ENCODE peak calls at places on chromosomes 11 and 22, in six cellular contexts. One of them, this sample, is unnamed.

GRCh38 chr22:33921576-33922181 is 1.4 kb upstream of the LARGE1 start:
- DNase-seq in activated B cell treated with CpG ODN at 0.5 μM for 24 hours: peak
- DNase-seq in Calu3: peak
- DNase-seq in cardiac muscle cell: peak
- DNase-seq in tibial artery: peak
- DNase-seq in sigmoid colon: peak
- DNase-seq in this sample: peak

GRCh38 chr22:30324008-30324730 is 2.6 kb downstream of the TBC1D10A start:
- DNase-seq in activated B cell treated with CpG ODN at 0.5 μM for 24 hours: no peak
- DNase-seq in Calu3: no peak
- DNase-seq in cardiac muscle cell: no peak
- DNase-seq in tibial artery: peak
- DNase-seq in sigmoid colon: no peak
- DNase-seq in this sample: no peak

GRCh38 chr11:77589521-77590193 is at the start of gene AQP11:
- DNase-seq in activated B cell treated with CpG ODN at 0.5 μM for 24 hours: peak
- DNase-seq in Calu3: peak
- DNase-seq in cardiac muscle cell: peak
- DNase-seq in tibial artery: peak
- DNase-seq in sigmoid colon: peak
- DNase-seq in this sample: peak

GRCh38 chr11:73866586-73866996 is 10.1 kb downstream of the COA4 start:
- DNase-seq in activated B cell treated with CpG ODN at 0.5 μM for 24 hours: no peak
- DNase-seq in Calu3: no peak
- DNase-seq in cardiac muscle cell: no peak
- DNase-seq in tibial artery: no peak
- DNase-seq in sigmoid colon: peak
- DNase-seq in this sample: no peak

GRCh38 chr11:3049430-3050243 is 7.6 kb downstream of the CARS1 start:
- DNase-seq in activated B cell treated with CpG ODN at 0.5 μM for 24 hours: peak
- DNase-seq in Calu3: peak
- DNase-seq in cardiac muscle cell: no peak
- DNase-seq in tibial artery: peak
- DNase-seq in sigmoid colon: peak
- DNase-seq in this sample: no peak

GRCh38 chr11:44863231-44863630 is 87.5 kb downstream of the TP53I11 start:
- DNase-seq in activated B cell treated with CpG ODN at 0.5 μM for 24 hours: no peak
- DNase-seq in Calu3: no peak
- DNase-seq in cardiac muscle cell: no peak
- DNase-seq in tibial artery: no peak
- DNase-seq in sigmoid colon: no peak
- DNase-seq in this sample: no peak

GRCh38 chr11:8330416-8330815 is 66.7 kb upstream of the LMO1 start:
- DNase-seq in activated B cell treated with CpG ODN at 0.5 μM for 24 hours: no peak
- DNase-seq in Calu3: no peak
- DNase-seq in cardiac muscle cell: no peak
- DNase-seq in tibial artery: no peak
- DNase-seq in sigmoid colon: no peak
- DNase-seq in this sample: no peak

GRCh38 chr11:96964661-96965060 is 574.8 kb downstream of the JRKL start:
- DNase-seq in activated B cell treated with CpG ODN at 0.5 μM for 24 hours: no peak
- DNase-seq in Calu3: no peak
- DNase-seq in cardiac muscle cell: no peak
- DNase-seq in tibial artery: no peak
- DNase-seq in sigmoid colon: no peak
- DNase-seq in this sample: no peak

GRCh38 chr11:121113611-121114010 is 12.6 kb downstream of the TECTA start:
- DNase-seq in activated B cell treated with CpG ODN at 0.5 μM for 24 hours: no peak
- DNase-seq in Calu3: no peak
- DNase-seq in cardiac muscle cell: no peak
- DNase-seq in tibial artery: no peak
- DNase-seq in sigmoid colon: no peak
- DNase-seq in this sample: no peak

GRCh38 chr11:76251576-76251975 is 45.3 kb upstream of the WNT11 start:
- DNase-seq in activated B cell treated with CpG ODN at 0.5 μM for 24 hours: no peak
- DNase-seq in Calu3: no peak
- DNase-seq in cardiac muscle cell: no peak
- DNase-seq in tibial artery: no peak
- DNase-seq in sigmoid colon: no peak
- DNase-seq in this sample: no peak

GRCh38 chr22:38862375-38863329 is 9.4 kb downstream of the CBX6 start:
- DNase-seq in activated B cell treated with CpG ODN at 0.5 μM for 24 hours: no peak
- DNase-seq in Calu3: no peak
- DNase-seq in cardiac muscle cell: peak
- DNase-seq in tibial artery: peak
- DNase-seq in sigmoid colon: peak
- DNase-seq in this sample: no peak

GRCh38 chr22:47605441-47605840 is 843.0 kb downstream of the TBC1D22A start:
- DNase-seq in activated B cell treated with CpG ODN at 0.5 μM for 24 hours: peak
- DNase-seq in Calu3: no peak
- DNase-seq in cardiac muscle cell: no peak
- DNase-seq in tibial artery: peak
- DNase-seq in sigmoid colon: peak
- DNase-seq in this sample: no peak

GRCh38 chr11:68956142-68956541 is 24.6 kb downstream of the MRGPRD start:
- DNase-seq in activated B cell treated with CpG ODN at 0.5 μM for 24 hours: no peak
- DNase-seq in Calu3: no peak
- DNase-seq in cardiac muscle cell: no peak
- DNase-seq in tibial artery: no peak
- DNase-seq in sigmoid colon: peak
- DNase-seq in this sample: peak

GRCh38 chr22:43823353-43823908 is 11.3 kb upstream of the EFCAB6 start:
- DNase-seq in activated B cell treated with CpG ODN at 0.5 μM for 24 hours: no peak
- DNase-seq in Calu3: peak
- DNase-seq in cardiac muscle cell: no peak
- DNase-seq in tibial artery: no peak
- DNase-seq in sigmoid colon: no peak
- DNase-seq in this sample: no peak

GRCh38 chr11:110092577-110093406 is at the start of gene ZC3H12C:
- DNase-seq in activated B cell treated with CpG ODN at 0.5 μM for 24 hours: peak
- DNase-seq in Calu3: peak
- DNase-seq in cardiac muscle cell: peak
- DNase-seq in tibial artery: peak
- DNase-seq in sigmoid colon: peak
- DNase-seq in this sample: peak

GRCh38 chr11:130066338-130066737 is 3.4 kb upstream of the APLP2 start:
- DNase-seq in activated B cell treated with CpG ODN at 0.5 μM for 24 hours: no peak
- DNase-seq in Calu3: no peak
- DNase-seq in cardiac muscle cell: no peak
- DNase-seq in tibial artery: no peak
- DNase-seq in sigmoid colon: no peak
- DNase-seq in this sample: no peak

GRCh38 chr11:61791737-61792309 is 576 bp downstream of the TMEM258 start:
- DNase-seq in activated B cell treated with CpG ODN at 0.5 μM for 24 hours: no peak
- DNase-seq in Calu3: peak
- DNase-seq in cardiac muscle cell: peak
- DNase-seq in tibial artery: peak
- DNase-seq in sigmoid colon: peak
- DNase-seq in this sample: peak

GRCh38 chr11:8033791-8034585 is 46.9 kb downstream of the EIF3F start:
- DNase-seq in activated B cell treated with CpG ODN at 0.5 μM for 24 hours: no peak
- DNase-seq in Calu3: no peak
- DNase-seq in cardiac muscle cell: no peak
- DNase-seq in tibial artery: no peak
- DNase-seq in sigmoid colon: no peak
- DNase-seq in this sample: no peak

GRCh38 chr22:47228767-47229166 is 466.3 kb downstream of the TBC1D22A start:
- DNase-seq in activated B cell treated with CpG ODN at 0.5 μM for 24 hours: no peak
- DNase-seq in Calu3: no peak
- DNase-seq in cardiac muscle cell: no peak
- DNase-seq in tibial artery: no peak
- DNase-seq in sigmoid colon: no peak
- DNase-seq in this sample: no peak

GRCh38 chr11:13970986-13971385 is 8.5 kb downstream of the SPON1 start:
- DNase-seq in activated B cell treated with CpG ODN at 0.5 μM for 24 hours: no peak
- DNase-seq in Calu3: peak
- DNase-seq in cardiac muscle cell: peak
- DNase-seq in tibial artery: no peak
- DNase-seq in sigmoid colon: no peak
- DNase-seq in this sample: no peak

GRCh38 chr11:68223275-68223674 is 10.2 kb upstream of the KMT5B start:
- DNase-seq in activated B cell treated with CpG ODN at 0.5 μM for 24 hours: no peak
- DNase-seq in Calu3: no peak
- DNase-seq in cardiac muscle cell: no peak
- DNase-seq in tibial artery: no peak
- DNase-seq in sigmoid colon: no peak
- DNase-seq in this sample: no peak

GRCh38 chr22:25895678-25896077 is 153.7 kb downstream of the MYO18B start:
- DNase-seq in activated B cell treated with CpG ODN at 0.5 μM for 24 hours: no peak
- DNase-seq in Calu3: no peak
- DNase-seq in cardiac muscle cell: no peak
- DNase-seq in tibial artery: no peak
- DNase-seq in sigmoid colon: no peak
- DNase-seq in this sample: no peak

GRCh38 chr22:25896592-25896991 is 154.6 kb downstream of the MYO18B start:
- DNase-seq in activated B cell treated with CpG ODN at 0.5 μM for 24 hours: no peak
- DNase-seq in Calu3: no peak
- DNase-seq in cardiac muscle cell: no peak
- DNase-seq in tibial artery: no peak
- DNase-seq in sigmoid colon: no peak
- DNase-seq in this sample: no peak

GRCh38 chr22:25892678-25893077 is 150.7 kb downstream of the MYO18B start:
- DNase-seq in activated B cell treated with CpG ODN at 0.5 μM for 24 hours: no peak
- DNase-seq in Calu3: no peak
- DNase-seq in cardiac muscle cell: no peak
- DNase-seq in tibial artery: no peak
- DNase-seq in sigmoid colon: no peak
- DNase-seq in this sample: no peak

GRCh38 chr22:25898707-25899365 is 156.8 kb downstream of the MYO18B start:
- DNase-seq in activated B cell treated with CpG ODN at 0.5 μM for 24 hours: no peak
- DNase-seq in Calu3: no peak
- DNase-seq in cardiac muscle cell: peak
- DNase-seq in tibial artery: no peak
- DNase-seq in sigmoid colon: no peak
- DNase-seq in this sample: no peak

GRCh38 chr22:25896098-25896497 is 154.1 kb downstream of the MYO18B start:
- DNase-seq in activated B cell treated with CpG ODN at 0.5 μM for 24 hours: no peak
- DNase-seq in Calu3: no peak
- DNase-seq in cardiac muscle cell: no peak
- DNase-seq in tibial artery: no peak
- DNase-seq in sigmoid colon: no peak
- DNase-seq in this sample: no peak
- TF ChIP-seq CTCF in activated B cell treated with CpG ODN at 0.5 μM for 24 hours: no peak
- TF ChIP-seq CTCF in Calu3: no peak
- TF ChIP-seq CTCF in cardiac muscle cell: no peak
- TF ChIP-seq CTCF in tibial artery: no peak
- TF ChIP-seq CTCF in sigmoid colon: no peak
- TF ChIP-seq CTCF in this sample: no peak

DNA sequence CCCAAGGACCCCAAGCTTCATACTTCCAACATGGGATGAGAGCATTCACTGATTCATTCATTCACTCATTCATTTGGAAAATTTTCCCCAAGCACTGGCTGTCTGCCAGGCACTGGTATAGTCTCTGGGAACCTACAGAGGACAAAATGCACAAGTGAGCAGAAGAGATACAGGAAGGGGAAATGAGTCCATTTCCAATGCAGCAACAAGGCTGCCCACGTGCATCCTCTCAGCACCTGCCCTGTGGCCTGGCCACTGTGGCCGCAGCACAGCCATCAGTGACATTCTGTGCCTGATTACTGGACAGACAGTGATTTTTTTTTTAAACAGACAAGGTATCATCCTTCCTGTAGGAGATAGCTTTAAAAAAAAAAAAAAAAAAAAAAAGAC is 96.0 kb upstream of the PITPNB start:
- DNase-seq in activated B cell treated with CpG ODN at 0.5 μM for 24 hours: no peak
- DNase-seq in Calu3: no peak
- DNase-seq in cardiac muscle cell: no peak
- DNase-seq in tibial artery: no peak
- DNase-seq in sigmoid colon: peak
- DNase-seq in this sample: no peak
- TF ChIP-seq CTCF in activated B cell treated with CpG ODN at 0.5 μM for 24 hours: no peak
- TF ChIP-seq CTCF in Calu3: no peak
- TF ChIP-seq CTCF in cardiac muscle cell: no peak
- TF ChIP-seq CTCF in tibial artery: no peak
- TF ChIP-seq CTCF in sigmoid colon: no peak
- TF ChIP-seq CTCF in this sample: no peak

DNA sequence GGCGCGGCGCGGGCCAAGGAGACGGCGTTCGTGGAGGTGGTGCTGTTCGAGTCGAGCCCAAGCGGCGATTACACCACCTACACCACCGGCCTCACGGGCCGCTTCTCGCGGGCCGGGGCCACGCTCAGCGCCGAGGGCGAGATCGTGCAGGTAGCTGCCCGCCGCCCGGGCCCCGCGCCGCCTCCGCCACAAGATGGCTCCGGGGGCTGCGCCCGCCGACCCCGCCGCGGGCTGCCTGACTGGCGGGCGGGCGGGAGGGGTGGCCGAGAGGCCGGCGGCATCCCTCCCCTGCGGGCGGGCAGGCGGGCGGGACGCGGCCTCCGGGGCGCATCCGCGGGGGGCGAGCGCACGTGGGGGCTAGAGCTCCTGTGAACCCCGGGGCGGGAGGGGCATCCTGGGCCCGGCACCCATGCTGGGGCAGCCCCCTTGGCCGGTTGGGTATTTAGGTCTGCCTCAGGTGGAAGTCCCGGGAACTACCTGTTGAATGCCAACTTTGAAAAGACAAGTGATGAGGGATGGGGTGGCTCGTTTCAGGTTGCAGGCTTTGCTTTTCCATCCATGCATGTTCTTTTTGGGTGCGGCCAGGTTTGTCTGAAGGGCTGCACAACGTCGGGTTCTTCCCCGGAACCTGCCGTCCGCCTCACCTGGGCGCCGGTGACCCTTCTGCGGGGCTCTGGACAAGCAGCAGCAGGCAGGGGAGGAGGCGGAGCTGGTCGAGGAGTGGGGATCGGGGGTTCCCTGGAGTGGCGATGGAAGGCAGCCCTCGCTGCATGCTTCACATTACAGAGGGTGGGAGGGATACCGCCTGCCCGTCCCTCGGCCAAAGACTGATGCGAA is 763 bp downstream of the ZNRF3 start:
- DNase-seq in activated B cell treated with CpG ODN at 0.5 μM for 24 hours: peak
- DNase-seq in Calu3: peak
- DNase-seq in cardiac muscle cell: peak
- DNase-seq in tibial artery: peak
- DNase-seq in sigmoid colon: peak
- DNase-seq in this sample: peak
- TF ChIP-seq CTCF in activated B cell treated with CpG ODN at 0.5 μM for 24 hours: no peak
- TF ChIP-seq CTCF in Calu3: peak
- TF ChIP-seq CTCF in cardiac muscle cell: no peak
- TF ChIP-seq CTCF in tibial artery: no peak
- TF ChIP-seq CTCF in sigmoid colon: no peak
- TF ChIP-seq CTCF in this sample: no peak

GRCh38 chr22:20802452-20802851 is 28.5 kb downstream of the SERPIND1 start:
- DNase-seq in activated B cell treated with CpG ODN at 0.5 μM for 24 hours: no peak
- DNase-seq in Calu3: no peak
- DNase-seq in cardiac muscle cell: no peak
- DNase-seq in tibial artery: no peak
- DNase-seq in sigmoid colon: no peak
- DNase-seq in this sample: no peak

GRCh38 chr22:20799449-20799848 is 25.5 kb downstream of the SERPIND1 start:
- DNase-seq in activated B cell treated with CpG ODN at 0.5 μM for 24 hours: no peak
- DNase-seq in Calu3: peak
- DNase-seq in cardiac muscle cell: no peak
- DNase-seq in tibial artery: no peak
- DNase-seq in sigmoid colon: no peak
- DNase-seq in this sample: no peak

GRCh38 chr22:20796731-20797130 is 22.8 kb downstream of the SERPIND1 start:
- DNase-seq in activated B cell treated with CpG ODN at 0.5 μM for 24 hours: no peak
- DNase-seq in Calu3: no peak
- DNase-seq in cardiac muscle cell: no peak
- DNase-seq in tibial artery: no peak
- DNase-seq in sigmoid colon: no peak
- DNase-seq in this sample: no peak

GRCh38 chr22:20798218-20798617 is 24.3 kb downstream of the SERPIND1 start:
- DNase-seq in activated B cell treated with CpG ODN at 0.5 μM for 24 hours: no peak
- DNase-seq in Calu3: no peak
- DNase-seq in cardiac muscle cell: no peak
- DNase-seq in tibial artery: no peak
- DNase-seq in sigmoid colon: no peak
- DNase-seq in this sample: no peak

GRCh38 chr22:20798974-20799373 is 25.1 kb downstream of the SERPIND1 start:
- DNase-seq in activated B cell treated with CpG ODN at 0.5 μM for 24 hours: no peak
- DNase-seq in Calu3: no peak
- DNase-seq in cardiac muscle cell: no peak
- DNase-seq in tibial artery: no peak
- DNase-seq in sigmoid colon: no peak
- DNase-seq in this sample: no peak
- TF ChIP-seq CTCF in activated B cell treated with CpG ODN at 0.5 μM for 24 hours: no peak
- TF ChIP-seq CTCF in Calu3: no peak
- TF ChIP-seq CTCF in cardiac muscle cell: no peak
- TF ChIP-seq CTCF in tibial artery: no peak
- TF ChIP-seq CTCF in sigmoid colon: no peak
- TF ChIP-seq CTCF in this sample: no peak

This sample was measured in nephron progenitor cell.